ENCODE peak calls at places on chromosomes 4 and X, in five cellular contexts. One of them, this sample, is unnamed.

GRCh38 chr4:151614532-151614931 is 146.3 kb downstream of the GATB start:
- DNase-seq in sigmoid colon: no peak
- DNase-seq in suprapubic skin: no peak
- DNase-seq in transverse colon: no peak
- DNase-seq in Peyer's patch: no peak
- DNase-seq in this sample: no peak

GRCh38 chr4:6658635-6659075 is 18.2 kb downstream of the MRFAP1 start:
- DNase-seq in sigmoid colon: no peak
- DNase-seq in suprapubic skin: peak
- DNase-seq in transverse colon: peak
- DNase-seq in Peyer's patch: no peak
- DNase-seq in this sample: peak

GRCh38 chr4:158776106-158776505 is 7.3 kb downstream of the FNIP2 start:
- DNase-seq in sigmoid colon: no peak
- DNase-seq in suprapubic skin: no peak
- DNase-seq in transverse colon: no peak
- DNase-seq in Peyer's patch: no peak
- DNase-seq in this sample: no peak

GRCh38 chr4:96895826-96896225 is 1055.9 kb downstream of the PDHA2 start:
- DNase-seq in sigmoid colon: no peak
- DNase-seq in suprapubic skin: no peak
- DNase-seq in transverse colon: no peak
- DNase-seq in Peyer's patch: no peak
- DNase-seq in this sample: no peak

GRCh38 chr4:121191351-121191750 is 27.2 kb upstream of the TNIP3 start:
- DNase-seq in sigmoid colon: no peak
- DNase-seq in suprapubic skin: no peak
- DNase-seq in transverse colon: no peak
- DNase-seq in Peyer's patch: no peak
- DNase-seq in this sample: no peak

GRCh38 chrX:149497626-149498025 is 7.5 kb downstream of the IDS start:
- DNase-seq in sigmoid colon: no peak
- DNase-seq in suprapubic skin: no peak
- DNase-seq in transverse colon: no peak
- DNase-seq in Peyer's patch: no peak
- DNase-seq in this sample: no peak

GRCh38 chrX:103357871-103358270 is 1.6 kb downstream of the TCEAL9 start:
- DNase-seq in sigmoid colon: no peak
- DNase-seq in suprapubic skin: no peak
- DNase-seq in transverse colon: no peak
- DNase-seq in Peyer's patch: no peak
- DNase-seq in this sample: no peak

GRCh38 chr4:188109157-188109755 is at the start of gene TRIML2:
- DNase-seq in sigmoid colon: no peak
- DNase-seq in suprapubic skin: no peak
- DNase-seq in transverse colon: no peak
- DNase-seq in Peyer's patch: no peak
- DNase-seq in this sample: no peak

GRCh38 chr4:153792007-153792892 is 3.4 kb upstream of the SFRP2 start:
- DNase-seq in sigmoid colon: peak
- DNase-seq in suprapubic skin: no peak
- DNase-seq in transverse colon: peak
- DNase-seq in Peyer's patch: peak
- DNase-seq in this sample: no peak

GRCh38 chr4:87732033-87732770 is 67.2 kb upstream of the IBSP start:
- DNase-seq in sigmoid colon: no peak
- DNase-seq in suprapubic skin: no peak
- DNase-seq in transverse colon: no peak
- DNase-seq in Peyer's patch: no peak
- DNase-seq in this sample: no peak

GRCh38 chrX:10856797-10857196 is 236.4 kb upstream of the MID1 start:
- DNase-seq in sigmoid colon: no peak
- DNase-seq in suprapubic skin: no peak
- DNase-seq in transverse colon: no peak
- DNase-seq in Peyer's patch: no peak
- DNase-seq in this sample: no peak

GRCh38 chrX:39401483-39402110 is 600.3 kb downstream of the MID1IP1 start:
- DNase-seq in sigmoid colon: no peak
- DNase-seq in suprapubic skin: no peak
- DNase-seq in transverse colon: no peak
- DNase-seq in Peyer's patch: no peak
- DNase-seq in this sample: no peak

GRCh38 chr4:24056258-24056657 is 166.4 kb upstream of the PPARGC1A start:
- DNase-seq in sigmoid colon: no peak
- DNase-seq in suprapubic skin: no peak
- DNase-seq in transverse colon: no peak
- DNase-seq in Peyer's patch: no peak
- DNase-seq in this sample: no peak

GRCh38 chr4:24060932-24061331 is 171.1 kb upstream of the PPARGC1A start:
- DNase-seq in sigmoid colon: no peak
- DNase-seq in suprapubic skin: no peak
- DNase-seq in transverse colon: no peak
- DNase-seq in Peyer's patch: no peak
- DNase-seq in this sample: no peak

GRCh38 chr4:24059839-24060238 is 170.0 kb upstream of the PPARGC1A start:
- DNase-seq in sigmoid colon: no peak
- DNase-seq in suprapubic skin: no peak
- DNase-seq in transverse colon: no peak
- DNase-seq in Peyer's patch: no peak
- DNase-seq in this sample: no peak

GRCh38 chr4:24055623-24056022 is 165.8 kb upstream of the PPARGC1A start:
- DNase-seq in sigmoid colon: no peak
- DNase-seq in suprapubic skin: no peak
- DNase-seq in transverse colon: no peak
- DNase-seq in Peyer's patch: no peak
- DNase-seq in this sample: no peak

GRCh38 chr4:24057915-24058559 is 168.2 kb upstream of the PPARGC1A start:
- DNase-seq in sigmoid colon: no peak
- DNase-seq in suprapubic skin: no peak
- DNase-seq in transverse colon: no peak
- DNase-seq in Peyer's patch: no peak
- DNase-seq in this sample: no peak
- H3K27ac ChIP-seq in sigmoid colon: no peak
- H3K27ac ChIP-seq in suprapubic skin: no peak
- H3K27ac ChIP-seq in transverse colon: no peak
- H3K27ac ChIP-seq in Peyer's patch: no peak
- H3K27ac ChIP-seq in this sample: no peak

DNA sequence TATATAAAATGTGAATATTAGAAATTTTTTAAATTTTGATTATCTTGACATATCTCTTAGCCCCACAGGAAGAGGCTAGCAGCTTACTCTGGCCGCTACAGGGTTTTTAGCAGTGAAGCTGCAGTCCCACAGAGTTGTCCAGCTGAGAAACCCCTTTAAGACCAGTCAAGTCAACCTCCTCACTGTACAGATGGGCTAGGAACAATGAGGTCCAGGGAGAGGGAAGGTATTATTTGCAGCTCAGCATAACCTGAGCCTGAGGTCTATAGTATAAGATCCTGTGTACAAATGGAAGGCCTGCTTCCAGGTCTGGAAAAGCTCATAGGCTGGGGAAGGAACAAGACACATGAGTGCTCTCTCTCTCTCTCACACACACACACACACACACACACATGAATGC is 1.8 kb downstream of the VSIG4 start:
- DNase-seq in sigmoid colon: no peak
- DNase-seq in suprapubic skin: no peak
- DNase-seq in transverse colon: no peak
- DNase-seq in Peyer's patch: no peak
- DNase-seq in this sample: no peak
- TF ChIP-seq POLR2A in sigmoid colon: no peak
- TF ChIP-seq POLR2A in suprapubic skin: no peak
- TF ChIP-seq POLR2A in transverse colon: no peak
- TF ChIP-seq POLR2A in Peyer's patch: no peak
- TF ChIP-seq POLR2A in this sample: no peak

DNA sequence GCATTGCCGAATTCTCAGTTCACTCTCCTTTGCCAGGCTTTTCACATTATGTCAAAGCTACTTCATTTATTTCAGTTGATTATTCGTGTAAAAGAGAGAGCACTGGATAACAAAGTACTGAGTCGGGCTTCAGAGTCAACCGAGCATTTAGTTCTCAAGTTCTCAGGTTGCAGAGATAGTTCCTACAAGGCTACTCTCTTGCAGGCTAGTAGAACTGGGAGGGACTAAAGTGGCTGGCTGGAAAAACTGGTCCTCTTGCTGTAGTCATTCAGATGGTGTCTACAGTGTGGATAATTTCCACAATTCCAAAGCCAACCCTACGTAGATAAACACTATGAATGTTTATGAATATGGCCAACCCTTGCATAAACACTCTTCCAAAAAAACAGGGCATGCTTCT is 4.6 kb upstream of the CCNG2 start:
- DNase-seq in sigmoid colon: no peak
- DNase-seq in suprapubic skin: no peak
- DNase-seq in transverse colon: no peak
- DNase-seq in Peyer's patch: no peak
- DNase-seq in this sample: no peak
- H3K27ac ChIP-seq in sigmoid colon: no peak
- H3K27ac ChIP-seq in suprapubic skin: no peak
- H3K27ac ChIP-seq in transverse colon: no peak
- H3K27ac ChIP-seq in Peyer's patch: no peak
- H3K27ac ChIP-seq in this sample: no peak

GRCh38 chr4:53928825-53929224 is 135.6 kb downstream of the CHIC2 start:
- DNase-seq in sigmoid colon: no peak
- DNase-seq in suprapubic skin: no peak
- DNase-seq in transverse colon: no peak
- DNase-seq in Peyer's patch: no peak
- DNase-seq in this sample: no peak
- TF ChIP-seq POLR2A in sigmoid colon: no peak
- TF ChIP-seq POLR2A in suprapubic skin: no peak
- TF ChIP-seq POLR2A in transverse colon: no peak
- TF ChIP-seq POLR2A in Peyer's patch: no peak
- TF ChIP-seq POLR2A in this sample: no peak

This sample was measured in ovary.